ENCODE peak calls at places on chromosome 17, in ten cellular contexts. G, O, U, M, L, N, A, P, K and T are unnamed samples.

GRCh38 chr17:64520359-64520758 is 13.6 kb downstream of the CEP95 start:
- DNase-seq in K (no peak), O (no peak), L (no peak), U (no peak), G (no peak), A (no peak), M (no peak), P (no peak), N (no peak), T (no peak)

GRCh38 chr17:82767041-82767754 is 15.3 kb downstream of the TBCD start:
- DNase-seq in N (peak), A (peak), M (peak), G (no peak), P (no peak), L (no peak), K (no peak), U (peak), O (no peak), T (no peak)

GRCh38 chr17:45311762-45312476 is 4.9 kb downstream of the MAP3K14 start:
- DNase-seq in M (no peak), O (no peak), A (peak), L (peak), K (no peak), P (peak), N (peak), G (no peak), U (no peak), T (no peak)

GRCh38 chr17:40480501-40481003 is 20.9 kb downstream of the TNS4 start:
- DNase-seq in A (peak), K (no peak), N (peak), G (no peak), L (peak), U (peak), O (no peak), P (no peak), M (no peak), T (no peak)

GRCh38 chr17:73194514-73195222 is 1.8 kb downstream of the COG1 start:
- DNase-seq in U (no peak), L (no peak), G (no peak), M (peak), A (no peak), O (no peak), P (no peak), K (no peak), N (no peak), T (no peak)

GRCh38 chr17:56978441-56979090 is 635 bp downstream of the SCPEP1 start:
- DNase-seq in O (no peak), N (no peak), A (no peak), P (no peak), U (peak), M (peak), K (no peak), L (no peak), G (peak), T (no peak)

GRCh38 chr17:30524847-30525246 is 47.6 kb downstream of the GOSR1 start:
- DNase-seq in A (no peak), L (no peak), O (no peak), M (no peak), U (peak), K (no peak), P (no peak), N (no peak), G (no peak), T (no peak)

GRCh38 chr17:78416791-78417530 is 38.5 kb downstream of the PGS1 start:
- DNase-seq in M (peak), O (no peak), U (peak), K (no peak), N (no peak), P (peak), G (no peak), A (no peak), L (no peak), T (no peak)

GRCh38 chr17:77279448-77280303 is 138.9 kb downstream of the SEC14L1 start:
- DNase-seq in P (no peak), N (peak), A (no peak), O (no peak), L (no peak), K (no peak), U (peak), G (no peak), M (peak), T (no peak)

GRCh38 chr17:21425321-21425720 is 49.2 kb downstream of the KCNJ12 start:
- DNase-seq in A (no peak), L (no peak), U (no peak), O (no peak), G (no peak), P (no peak), M (no peak), K (no peak), N (no peak), T (no peak)

GRCh38 chr17:74646231-74646630 is 22.7 kb upstream of the CD300E start:
- DNase-seq in O (no peak), A (no peak), U (peak), N (no peak), P (no peak), K (no peak), L (no peak), G (no peak), M (peak), T (peak)

GRCh38 chr17:1379930-1380313 is 20.1 kb downstream of the YWHAE start:
- DNase-seq in L (no peak), G (no peak), N (no peak), M (no peak), O (no peak), K (no peak), P (no peak), U (no peak), A (no peak), T (no peak)

GRCh38 chr17:31231852-31232251 is 65.2 kb downstream of the OMG start:
- DNase-seq in L (no peak), A (no peak), N (no peak), G (no peak), U (no peak), O (no peak), P (no peak), K (no peak), M (no peak), T (no peak)